ENCODE peak calls at places on chromosomes 7 and 10, in ten cellular contexts. L is activated T-cell treated with anti-CD3 and anti-CD28 coated beads, Interleukin-2, amount 50 U/mL, for 48 hours; N is activated T-helper 1 cell treated with Interleukin-2 at 50 U/mL for 16 hours; A is HuH-7.5; T is stimulated activated CD4-positive, alpha-beta T cell treated with anti-CD3 and anti-CD28 coated beads, Interleukin-15, amount 100 ng/mL, for 48 hours; O is dermis microvascular lymphatic vessel endothelial cell; D is right atrium auricular region; U is cardiac fibroblast; H is stimulated activated CD8-positive, alpha-beta memory T cell treated with anti-CD3 and anti-CD28 coated beads, Interleukin-2, amount 100 ng/mL, for 1 hour; B is stomach. I is an unnamed sample.

GRCh38 chr10:72389022-72389421 is 34.3 kb upstream of the DNAJB12 start:
- DNase-seq in T (no peak), L (no peak), U (no peak), D (no peak), N (no peak), H (no peak), O (no peak), A (no peak), B (no peak), I (no peak)

GRCh38 chr10:27391325-27391724 is 112.8 kb upstream of the RAB18 start:
- DNase-seq in N (no peak), T (no peak), U (no peak), L (no peak), D (no peak), H (no peak), A (no peak), O (no peak), B (no peak), I (no peak)

GRCh38 chr7:27661776-27662489 is 750 bp downstream of the HIBADH start:
- DNase-seq in B (no peak), H (no peak), D (peak; percentile 63), N (no peak), T (peak; percentile 6), L (no peak), O (no peak), U (peak; percentile 43), A (peak; percentile 28), I (no peak)

GRCh38 chr10:120945801-120946302 is 94.7 kb downstream of the WDR11 start:
- DNase-seq in T (no peak), H (no peak), U (peak; percentile 12), B (peak; percentile 36), N (no peak), L (no peak), D (peak; percentile 73), O (no peak), A (no peak), I (peak; percentile 39)

GRCh38 chr10:30959855-30960247 is 71.8 kb downstream of the ZNF438 start:
- DNase-seq in O (no peak), H (no peak), D (no peak), B (no peak), A (no peak), U (no peak), L (no peak), T (no peak), N (no peak), I (no peak)

GRCh38 chr7:26910221-26910620 is 45.8 kb upstream of the SKAP2 start:
- DNase-seq in U (peak; percentile 66), A (no peak), N (no peak), B (no peak), L (no peak), T (no peak), H (no peak), D (no peak), O (no peak), I (no peak)

GRCh38 chr10:61837748-61838055 is 63.8 kb upstream of the ARID5B start:
- DNase-seq in O (no peak), A (peak; percentile 20), T (no peak), L (no peak), U (no peak), N (no peak), D (no peak), H (no peak), B (no peak), I (no peak)

GRCh38 chr7:101728128-101728527 is 89.3 kb upstream of the CUX1 start:
- DNase-seq in A (no peak), N (no peak), L (no peak), B (no peak), U (no peak), H (no peak), D (no peak), O (no peak), T (no peak), I (no peak)

GRCh38 chr7:14115706-14116105 is 126.2 kb upstream of the ETV1 start:
- DNase-seq in D (no peak), O (no peak), N (no peak), T (no peak), U (peak; percentile 22), L (no peak), A (no peak), B (no peak), H (no peak), I (no peak)

GRCh38 chr10:3805791-3806381 is 20.9 kb upstream of the KLF6 start:
- DNase-seq in N (peak; percentile 53), L (peak; percentile 65), O (peak; percentile 67), T (no peak), B (no peak), U (peak; percentile 99), D (peak; percentile 86), A (no peak), H (no peak), I (no peak)

GRCh38 chr7:108211382-108212201 is 81.4 kb upstream of the LAMB4 start:
- DNase-seq in N (no peak), T (no peak), H (no peak), U (peak; percentile 91), L (peak; percentile 26), O (peak; percentile 20), A (no peak), B (peak; percentile 31), D (no peak), I (no peak)

GRCh38 chr7:107119376-107120100 is 49.3 kb upstream of the HBP1 start:
- DNase-seq in T (no peak), N (no peak), D (no peak), U (no peak), H (no peak), B (no peak), L (no peak), A (no peak), O (no peak), I (no peak)

GRCh38 chr7:151857412-151857811 is 19.5 kb downstream of the PRKAG2 start:
- DNase-seq in D (no peak), A (no peak), B (no peak), O (no peak), N (no peak), L (no peak), H (no peak), U (no peak), T (no peak), I (no peak)

GRCh38 chr10:102540023-102540422 is 36.3 kb downstream of the SUFU start:
- DNase-seq in H (no peak), U (peak; percentile 34), L (peak; percentile 27), B (no peak), N (no peak), O (peak; percentile 30), T (no peak), A (peak; percentile 40), D (no peak), I (no peak)

GRCh38 chr10:86936661-86937501 is 20.5 kb downstream of the MMRN2 start:
- DNase-seq in H (no peak), T (no peak), N (no peak), D (peak; percentile 57), B (peak; percentile 56), A (no peak), O (no peak), L (no peak), U (peak; percentile 64), I (no peak)

GRCh38 chr10:76251773-76252617 is 820.6 kb downstream of the LRMDA start:
- DNase-seq in N (no peak), H (no peak), T (no peak), O (no peak), A (no peak), D (no peak), B (no peak), L (no peak), U (no peak), I (no peak)

GRCh38 chr10:4219901-4220300 is 434.9 kb upstream of the KLF6 start:
- DNase-seq in L (no peak), D (no peak), O (no peak), A (no peak), N (no peak), H (no peak), U (no peak), T (no peak), B (no peak), I (no peak)

GRCh38 chr7:148835854-148836253 is 48.2 kb downstream of the EZH2 start:
- DNase-seq in T (no peak), N (no peak), D (no peak), O (no peak), L (no peak), U (peak; percentile 22), A (no peak), H (no peak), B (no peak), I (no peak)

GRCh38 chr10:102630663-102631062 is 13.6 kb upstream of the TRIM8 start:
- DNase-seq in D (no peak), H (no peak), N (no peak), A (no peak), U (no peak), L (no peak), T (no peak), B (no peak), O (no peak), I (no peak)

GRCh38 chr7:152335900-152336571 is 99.8 kb downstream of the KMT2C start:
- DNase-seq in A (no peak), H (no peak), D (no peak), B (no peak), L (no peak), U (no peak), O (peak; percentile 25), N (no peak), T (no peak), I (no peak)

GRCh38 chr10:71036279-71036535 is 147.8 kb upstream of the PCBD1 start:
- DNase-seq in H (no peak), A (no peak), D (no peak), N (no peak), T (no peak), O (no peak), B (no peak), U (no peak), L (no peak), I (no peak)

GRCh38 chr10:51528527-51528926 is 170.9 kb downstream of the CSTF2T start:
- DNase-seq in B (no peak), H (no peak), A (no peak), D (no peak), O (no peak), L (no peak), U (no peak), N (no peak), T (no peak), I (no peak)

GRCh38 chr7:50851451-50851850 is 68.8 kb upstream of the GRB10 start:
- DNase-seq in H (no peak), N (no peak), B (peak; percentile 10), U (peak; percentile 74), D (no peak), T (no peak), O (no peak), A (no peak), L (no peak), I (no peak)

GRCh38 chr7:140877249-140877524 is 47.5 kb downstream of the BRAF start:
- DNase-seq in T (no peak), N (no peak), A (no peak), L (no peak), U (peak; percentile 11), H (no peak), B (no peak), D (no peak), O (no peak), I (no peak)

I was measured in T47D.